ENCODE peak calls at places on chromosomes 6 and 20, in five cellular contexts. E, W, I, F and C are unnamed samples.

GRCh38 chr6:23027281-23027680 is 457.9 kb downstream of the HDGFL1 start:
- DNase-seq in I (no peak), E (no peak), W (no peak), F (no peak), C (no peak)

GRCh38 chr20:59120919-59121318 is 42.7 kb upstream of the ZNF831 start:
- DNase-seq in I (no peak), E (no peak), W (no peak), F (no peak), C (no peak)

GRCh38 chr6:132188865-132189264 is 212.4 kb downstream of the MOXD1 start:
- DNase-seq in I (peak; percentile 90), F (no peak), E (peak; percentile 75), W (no peak), C (no peak)

GRCh38 chr6:135722679-135723078 is 128.8 kb upstream of the PDE7B start:
- DNase-seq in E (peak; percentile 76), I (peak; percentile 96), W (no peak), F (no peak), C (peak; percentile 67)

GRCh38 chr20:51034988-51035656 is 12.2 kb upstream of the KCNG1 start:
- DNase-seq in I (no peak), E (no peak), F (no peak), W (no peak), C (no peak)

GRCh38 chr20:33668087-33668790 is 1.5 kb downstream of the ACTL10 start:
- DNase-seq in W (no peak), I (no peak), E (peak; percentile 84), F (peak; percentile 85), C (no peak)

GRCh38 chr6:166621114-166621540 is 5.9 kb downstream of the RPS6KA2 start:
- DNase-seq in W (no peak), F (peak; percentile 51), E (no peak), I (no peak), C (no peak)

GRCh38 chr6:47265971-47266370 is 43.7 kb downstream of the TNFRSF21 start:
- DNase-seq in E (no peak), F (no peak), I (no peak), W (no peak), C (no peak)

GRCh38 chr6:3829285-3829684 is 19.9 kb upstream of the FAM50B start:
- DNase-seq in E (no peak), I (no peak), W (no peak), F (no peak), C (no peak)

GRCh38 chr6:106254636-106255035 is 70.9 kb downstream of the ATG5 start:
- DNase-seq in W (no peak), F (no peak), I (peak; percentile 81), E (no peak), C (no peak)

GRCh38 chr6:150652848-150653613 is 53.3 kb downstream of the PLEKHG1 start:
- DNase-seq in W (no peak), I (peak; percentile 20), F (peak; percentile 78), E (no peak), C (no peak)

GRCh38 chr6:11919771-11920440 is 92.2 kb upstream of the HIVEP1 start:
- DNase-seq in I (no peak), E (peak; percentile 20), W (no peak), F (no peak), C (no peak)

GRCh38 chr6:8855411-8855810 is 420.1 kb upstream of the SLC35B3 start:
- DNase-seq in I (no peak), W (no peak), F (no peak), E (no peak), C (no peak)

GRCh38 chr20:44247131-44247571 is at the start of gene GDAP1L1:
- DNase-seq in F (no peak), E (no peak), I (no peak), W (peak; percentile 44), C (no peak)

GRCh38 chr6:154749341-154749740 is 16.1 kb downstream of the SCAF8 start:
- DNase-seq in F (no peak), I (no peak), W (no peak), E (no peak), C (no peak)

GRCh38 chr6:111482959-111483735 is at the start of gene REV3L:
- DNase-seq in I (peak; percentile 82), W (peak; percentile 92), F (peak; percentile 92), E (peak; percentile 75), C (no peak)

GRCh38 chr6:1461207-1461606 is 71.8 kb downstream of the FOXF2 start:
- DNase-seq in F (no peak), W (no peak), E (peak; percentile 63), I (peak; percentile 94), C (no peak)

GRCh38 chr20:10927011-10927583 is 253.3 kb upstream of the JAG1 start:
- DNase-seq in F (no peak), E (no peak), W (no peak), I (no peak), C (no peak)

GRCh38 chr20:48262955-48263354 is 477.7 kb upstream of the SULF2 start:
- DNase-seq in F (no peak), E (no peak), W (no peak), I (no peak), C (no peak)

GRCh38 chr6:5446362-5447075 is 185.2 kb downstream of the FARS2 start:
- DNase-seq in I (no peak), E (no peak), W (no peak), F (no peak), C (no peak)

GRCh38 chr6:31717499-31718222 is 2.5 kb downstream of the LY6G6D start:
- DNase-seq in W (no peak), I (no peak), F (no peak), E (no peak), C (no peak)